ENCODE peak calls at places on chromosome 22, in nine cellular contexts. One of them, this sample, is unnamed.
A peak's percentile ranks its signal among the peaks of the same experiment; 100 is the strongest.

GRCh38 chr22:30423296-30423958 is 2.1 kb upstream of the MTFP1 start:
- DNase-seq in H1: no peak
- DNase-seq in kidney: peak; percentile 93
- DNase-seq in GM23248: peak; percentile 81
- DNase-seq in PC-3: no peak
- DNase-seq in tibial nerve: no peak
- DNase-seq in aorta: peak; percentile 74
- DNase-seq in HepG2: no peak
- DNase-seq in CD4-positive, alpha-beta memory T cell: no peak
- DNase-seq in this sample: no peak

GRCh38 chr22:47198801-47199251 is 436.4 kb downstream of the TBC1D22A start:
- DNase-seq in CD4-positive, alpha-beta memory T cell: no peak
- DNase-seq in aorta: no peak
- DNase-seq in tibial nerve: peak; percentile 2
- DNase-seq in GM23248: no peak
- DNase-seq in HepG2: no peak
- DNase-seq in kidney: peak; percentile 71
- DNase-seq in H1: peak; percentile 13
- DNase-seq in PC-3: no peak
- DNase-seq in this sample: no peak

GRCh38 chr22:31683181-31684105 is 21.4 kb upstream of the PISD start:
- DNase-seq in H1: no peak
- DNase-seq in HepG2: no peak
- DNase-seq in tibial nerve: no peak
- DNase-seq in GM23248: peak; percentile 45
- DNase-seq in CD4-positive, alpha-beta memory T cell: no peak
- DNase-seq in aorta: no peak
- DNase-seq in kidney: peak; percentile 25
- DNase-seq in PC-3: no peak
- DNase-seq in this sample: no peak

GRCh38 chr22:38474003-38474607 is 6.2 kb downstream of the KDELR3 start:
- DNase-seq in aorta: no peak
- DNase-seq in CD4-positive, alpha-beta memory T cell: no peak
- DNase-seq in kidney: peak; percentile 35
- DNase-seq in HepG2: no peak
- DNase-seq in PC-3: no peak
- DNase-seq in GM23248: no peak
- DNase-seq in H1: no peak
- DNase-seq in tibial nerve: no peak
- DNase-seq in this sample: no peak

GRCh38 chr22:24580276-24580675 is 12.6 kb downstream of the LRRC75B start:
- DNase-seq in H1: no peak
- DNase-seq in HepG2: no peak
- DNase-seq in CD4-positive, alpha-beta memory T cell: no peak
- DNase-seq in kidney: no peak
- DNase-seq in PC-3: peak; percentile 14
- DNase-seq in GM23248: peak; percentile 91
- DNase-seq in aorta: no peak
- DNase-seq in tibial nerve: no peak
- DNase-seq in this sample: no peak

GRCh38 chr22:47623056-47623739 is 860.7 kb downstream of the TBC1D22A start:
- DNase-seq in GM23248: no peak
- DNase-seq in aorta: no peak
- DNase-seq in CD4-positive, alpha-beta memory T cell: no peak
- DNase-seq in PC-3: no peak
- DNase-seq in HepG2: no peak
- DNase-seq in tibial nerve: no peak
- DNase-seq in kidney: no peak
- DNase-seq in H1: peak; percentile 19
- DNase-seq in this sample: no peak

GRCh38 chr22:41842996-41843970 is 10.4 kb downstream of the SREBF2 start:
- DNase-seq in H1: no peak
- DNase-seq in kidney: no peak
- DNase-seq in tibial nerve: no peak
- DNase-seq in aorta: no peak
- DNase-seq in GM23248: no peak
- DNase-seq in HepG2: peak; percentile 61
- DNase-seq in CD4-positive, alpha-beta memory T cell: no peak
- DNase-seq in PC-3: peak; percentile 39
- DNase-seq in this sample: no peak

GRCh38 chr22:30182365-30182764 is 64.2 kb downstream of the LIF start:
- DNase-seq in aorta: no peak
- DNase-seq in HepG2: peak; percentile 39
- DNase-seq in GM23248: no peak
- DNase-seq in PC-3: no peak
- DNase-seq in H1: no peak
- DNase-seq in CD4-positive, alpha-beta memory T cell: no peak
- DNase-seq in kidney: no peak
- DNase-seq in tibial nerve: no peak
- DNase-seq in this sample: no peak

GRCh38 chr22:30197389-30197788 is 49.2 kb downstream of the LIF start:
- DNase-seq in GM23248: no peak
- DNase-seq in CD4-positive, alpha-beta memory T cell: no peak
- DNase-seq in HepG2: no peak
- DNase-seq in PC-3: no peak
- DNase-seq in tibial nerve: no peak
- DNase-seq in H1: no peak
- DNase-seq in kidney: no peak
- DNase-seq in aorta: no peak
- DNase-seq in this sample: no peak

GRCh38 chr22:31347251-31348008 is 1.3 kb upstream of the PATZ1 start:
- DNase-seq in tibial nerve: peak; percentile 31
- DNase-seq in H1: peak; percentile 81
- DNase-seq in aorta: peak; percentile 82
- DNase-seq in kidney: peak; percentile 89
- DNase-seq in HepG2: peak; percentile 64
- DNase-seq in GM23248: peak; percentile 86
- DNase-seq in CD4-positive, alpha-beta memory T cell: peak; percentile 58
- DNase-seq in PC-3: peak; percentile 70
- DNase-seq in this sample: peak; percentile 62

GRCh38 chr22:48147831-48148230 is 1385.4 kb downstream of the TBC1D22A start:
- DNase-seq in PC-3: no peak
- DNase-seq in H1: no peak
- DNase-seq in CD4-positive, alpha-beta memory T cell: no peak
- DNase-seq in aorta: no peak
- DNase-seq in GM23248: no peak
- DNase-seq in HepG2: no peak
- DNase-seq in kidney: no peak
- DNase-seq in tibial nerve: no peak
- DNase-seq in this sample: no peak

GRCh38 chr22:32803020-32803758 is 1.7 kb downstream of the TIMP3 start:
- DNase-seq in HepG2: no peak
- DNase-seq in tibial nerve: no peak
- DNase-seq in H1: no peak
- DNase-seq in PC-3: no peak
- DNase-seq in kidney: no peak
- DNase-seq in GM23248: peak; percentile 89
- DNase-seq in CD4-positive, alpha-beta memory T cell: no peak
- DNase-seq in aorta: no peak
- DNase-seq in this sample: no peak

DNA sequence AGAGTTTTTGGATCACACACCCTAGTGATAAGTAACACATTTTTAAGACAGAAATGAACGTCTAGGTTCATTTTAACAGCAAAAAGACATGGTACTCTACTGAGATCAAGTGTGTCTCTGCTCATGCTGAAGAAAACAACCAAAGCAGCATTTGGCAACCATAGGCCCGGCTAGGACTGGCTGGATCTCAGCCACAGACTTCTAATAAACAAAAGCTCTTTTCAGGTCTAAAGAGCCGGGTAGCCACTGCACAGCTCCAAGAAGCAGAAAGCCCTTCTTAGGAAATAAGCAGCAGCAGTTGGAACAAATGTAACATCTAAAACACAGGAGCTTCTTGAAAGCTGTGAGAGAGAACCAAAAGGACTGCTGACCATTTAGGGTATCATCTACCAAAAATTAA is 37.7 kb downstream of the PITPNB start:
- DNase-seq in PC-3: no peak
- DNase-seq in CD4-positive, alpha-beta memory T cell: no peak
- DNase-seq in aorta: no peak
- DNase-seq in HepG2: no peak
- DNase-seq in GM23248: peak; percentile 34
- DNase-seq in kidney: no peak
- DNase-seq in tibial nerve: no peak
- DNase-seq in H1: no peak
- DNase-seq in this sample: peak; percentile 66
- H3K27ac ChIP-seq in PC-3: no peak overlapping the region
- H3K27ac ChIP-seq in CD4-positive, alpha-beta memory T cell: no peak overlapping the region
- H3K27ac ChIP-seq in aorta: peak overlapping the region; percentile 77
- H3K27ac ChIP-seq in HepG2: no peak overlapping the region
- H3K27ac ChIP-seq in GM23248: peak overlapping the region; percentile 16
- H3K27ac ChIP-seq in kidney: no peak overlapping the region
- H3K27ac ChIP-seq in tibial nerve: peak overlapping the region; percentile 85
- H3K27ac ChIP-seq in H1: no peak overlapping the region
- H3K27ac ChIP-seq in this sample: peak overlapping the region; percentile 97

GRCh38 chr22:26785942-26786341 is 128.6 kb downstream of the MIAT start:
- DNase-seq in CD4-positive, alpha-beta memory T cell: no peak
- DNase-seq in H1: no peak
- DNase-seq in tibial nerve: no peak
- DNase-seq in kidney: no peak
- DNase-seq in GM23248: no peak
- DNase-seq in PC-3: no peak
- DNase-seq in aorta: no peak
- DNase-seq in HepG2: no peak
- DNase-seq in this sample: no peak
- H3K27ac ChIP-seq in CD4-positive, alpha-beta memory T cell: no peak overlapping the region
- H3K27ac ChIP-seq in H1: no peak overlapping the region
- H3K27ac ChIP-seq in tibial nerve: no peak overlapping the region
- H3K27ac ChIP-seq in kidney: no peak overlapping the region
- H3K27ac ChIP-seq in GM23248: no peak overlapping the region
- H3K27ac ChIP-seq in PC-3: no peak overlapping the region
- H3K27ac ChIP-seq in aorta: no peak overlapping the region
- H3K27ac ChIP-seq in HepG2: no peak overlapping the region
- H3K27ac ChIP-seq in this sample: no peak overlapping the region

GRCh38 chr22:21650280-21650679 is 8.2 kb downstream of the SDF2L1 start:
- DNase-seq in HepG2: no peak
- DNase-seq in kidney: no peak
- DNase-seq in tibial nerve: no peak
- DNase-seq in PC-3: no peak
- DNase-seq in CD4-positive, alpha-beta memory T cell: no peak
- DNase-seq in H1: no peak
- DNase-seq in aorta: no peak
- DNase-seq in GM23248: no peak
- DNase-seq in this sample: no peak

GRCh38 chr22:21650823-21651520 is 8.9 kb downstream of the SDF2L1 start:
- DNase-seq in HepG2: no peak
- DNase-seq in aorta: no peak
- DNase-seq in CD4-positive, alpha-beta memory T cell: no peak
- DNase-seq in tibial nerve: no peak
- DNase-seq in GM23248: peak; percentile 19
- DNase-seq in PC-3: no peak
- DNase-seq in H1: no peak
- DNase-seq in kidney: no peak
- DNase-seq in this sample: no peak

GRCh38 chr22:21652010-21652546 is 10.0 kb downstream of the SDF2L1 start:
- DNase-seq in H1: peak; percentile 94
- DNase-seq in HepG2: peak; percentile 84
- DNase-seq in kidney: peak; percentile 94
- DNase-seq in tibial nerve: peak; percentile 78
- DNase-seq in PC-3: peak; percentile 89
- DNase-seq in aorta: peak; percentile 93
- DNase-seq in CD4-positive, alpha-beta memory T cell: peak; percentile 75
- DNase-seq in GM23248: peak; percentile 95
- DNase-seq in this sample: peak; percentile 65

GRCh38 chr22:21652547-21653545 is 10.7 kb downstream of the SDF2L1 start:
- DNase-seq in HepG2: no peak
- DNase-seq in CD4-positive, alpha-beta memory T cell: no peak
- DNase-seq in tibial nerve: no peak
- DNase-seq in kidney: no peak
- DNase-seq in H1: peak; percentile 67
- DNase-seq in PC-3: no peak
- DNase-seq in GM23248: no peak
- DNase-seq in aorta: no peak
- DNase-seq in this sample: no peak

GRCh38 chr22:21651521-21652009 is 9.5 kb downstream of the SDF2L1 start:
- DNase-seq in aorta: no peak
- DNase-seq in kidney: no peak
- DNase-seq in PC-3: peak; percentile 9
- DNase-seq in H1: no peak
- DNase-seq in tibial nerve: no peak
- DNase-seq in HepG2: no peak
- DNase-seq in GM23248: no peak
- DNase-seq in CD4-positive, alpha-beta memory T cell: no peak
- DNase-seq in this sample: no peak
- H3K27ac ChIP-seq in aorta: no peak overlapping the region
- H3K27ac ChIP-seq in kidney: no peak overlapping the region
- H3K27ac ChIP-seq in PC-3: peak overlapping the region; percentile 23
- H3K27ac ChIP-seq in H1: peak overlapping the region; percentile 52
- H3K27ac ChIP-seq in tibial nerve: no peak overlapping the region
- H3K27ac ChIP-seq in HepG2: peak overlapping the region; percentile 77
- H3K27ac ChIP-seq in GM23248: no peak overlapping the region
- H3K27ac ChIP-seq in CD4-positive, alpha-beta memory T cell: peak overlapping the region; percentile 42
- H3K27ac ChIP-seq in this sample: no peak overlapping the region

GRCh38 chr22:35380537-35381423 is at the start of gene HMOX1:
- DNase-seq in H1: peak; percentile 82
- DNase-seq in tibial nerve: peak; percentile 94
- DNase-seq in CD4-positive, alpha-beta memory T cell: no peak
- DNase-seq in aorta: peak; percentile 98
- DNase-seq in PC-3: peak; percentile 71
- DNase-seq in kidney: peak; percentile 97
- DNase-seq in GM23248: peak; percentile 98
- DNase-seq in HepG2: peak; percentile 73
- DNase-seq in this sample: peak; percentile 25

GRCh38 chr22:35381424-35381772 is 502 bp downstream of the HMOX1 start:
- DNase-seq in GM23248: no peak
- DNase-seq in kidney: no peak
- DNase-seq in HepG2: no peak
- DNase-seq in tibial nerve: no peak
- DNase-seq in CD4-positive, alpha-beta memory T cell: no peak
- DNase-seq in H1: no peak
- DNase-seq in aorta: no peak
- DNase-seq in PC-3: no peak
- DNase-seq in this sample: no peak

GRCh38 chr22:35379146-35379993 is 1.5 kb upstream of the HMOX1 start:
- DNase-seq in HepG2: peak; percentile 79
- DNase-seq in CD4-positive, alpha-beta memory T cell: no peak
- DNase-seq in GM23248: no peak
- DNase-seq in aorta: no peak
- DNase-seq in kidney: no peak
- DNase-seq in PC-3: no peak
- DNase-seq in tibial nerve: no peak
- DNase-seq in H1: no peak
- DNase-seq in this sample: no peak

GRCh38 chr22:35378547-35379078 is 2.3 kb upstream of the HMOX1 start:
- DNase-seq in H1: no peak
- DNase-seq in HepG2: peak; percentile 47
- DNase-seq in PC-3: no peak
- DNase-seq in kidney: no peak
- DNase-seq in CD4-positive, alpha-beta memory T cell: no peak
- DNase-seq in aorta: no peak
- DNase-seq in tibial nerve: no peak
- DNase-seq in GM23248: no peak
- DNase-seq in this sample: no peak

DNA sequence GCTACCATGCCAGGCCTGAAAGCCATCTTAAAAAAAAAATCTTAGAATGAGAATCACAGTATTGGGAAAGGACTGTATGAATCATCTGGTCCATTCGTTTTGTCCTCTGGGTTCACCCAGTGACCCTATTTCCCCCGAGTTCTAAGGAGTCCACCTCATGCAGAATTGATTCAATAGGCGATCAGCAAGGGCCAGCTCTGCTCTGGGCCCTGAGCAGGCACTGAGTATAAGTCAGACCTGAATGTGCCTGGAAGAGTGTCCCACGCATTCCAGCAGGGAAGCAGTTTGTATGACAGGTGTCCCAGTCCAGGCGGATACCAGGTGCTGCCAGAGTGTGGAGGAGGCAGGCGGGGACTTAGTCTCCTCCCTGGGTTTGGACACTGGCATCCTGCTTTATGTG is 883 bp upstream of the HMOX1 start:
- DNase-seq in tibial nerve: no peak
- DNase-seq in PC-3: no peak
- DNase-seq in kidney: no peak
- DNase-seq in HepG2: no peak
- DNase-seq in CD4-positive, alpha-beta memory T cell: no peak
- DNase-seq in GM23248: peak; percentile 71
- DNase-seq in aorta: no peak
- DNase-seq in H1: no peak
- DNase-seq in this sample: no peak
- H3K27ac ChIP-seq in tibial nerve: peak overlapping the region; percentile 90
- H3K27ac ChIP-seq in PC-3: no peak overlapping the region
- H3K27ac ChIP-seq in kidney: peak overlapping the region; percentile 83
- H3K27ac ChIP-seq in HepG2: peak overlapping the region; percentile 76
- H3K27ac ChIP-seq in CD4-positive, alpha-beta memory T cell: no peak overlapping the region
- H3K27ac ChIP-seq in GM23248: peak overlapping the region; percentile 75
- H3K27ac ChIP-seq in aorta: no peak overlapping the region
- H3K27ac ChIP-seq in H1: no peak overlapping the region
- H3K27ac ChIP-seq in this sample: peak overlapping the region; percentile 68